ENCODE peak calls at places on chromosome 15, in four cellular contexts. One of them, this sample, is unnamed. For H3K79me2, the result is how much of the 10 kb centered on the place peaks cover.

GRCh38 chr15:62888628-62889027 is 153.9 kb upstream of the TPM1 start:
- DNase-seq in SK-N-SH: no peak
- DNase-seq in K562: no peak
- DNase-seq in GM12878: no peak
- DNase-seq in this sample: no peak

GRCh38 chr15:87645723-87646122 is 610.8 kb downstream of the NTRK3 start:
- DNase-seq in SK-N-SH: no peak
- DNase-seq in K562: peak
- DNase-seq in GM12878: no peak
- DNase-seq in this sample: no peak

GRCh38 chr15:34336333-34336732 is 1.2 kb downstream of the SLC12A6 start:
- DNase-seq in SK-N-SH: no peak
- DNase-seq in K562: no peak
- DNase-seq in GM12878: no peak
- DNase-seq in this sample: no peak

GRCh38 chr15:73787621-73788020 is 34.5 kb upstream of the INSYN1 start:
- DNase-seq in SK-N-SH: no peak
- DNase-seq in K562: no peak
- DNase-seq in GM12878: no peak
- DNase-seq in this sample: no peak

GRCh38 chr15:64187396-64188191 is 24.8 kb upstream of the PPIB start:
- DNase-seq in SK-N-SH: no peak
- DNase-seq in K562: no peak
- DNase-seq in GM12878: no peak
- DNase-seq in this sample: no peak

GRCh38 chr15:71329509-71330260 is 214.4 kb downstream of the THSD4 start:
- DNase-seq in SK-N-SH: no peak
- DNase-seq in K562: no peak
- DNase-seq in GM12878: no peak
- DNase-seq in this sample: no peak

GRCh38 chr15:69921626-69922624 is 175.8 kb downstream of the TLE3 start:
- DNase-seq in SK-N-SH: no peak
- DNase-seq in K562: no peak
- DNase-seq in GM12878: peak
- DNase-seq in this sample: no peak

GRCh38 chr15:78993931-78994530 is 49.2 kb upstream of the CTSH start:
- DNase-seq in SK-N-SH: no peak
- DNase-seq in K562: no peak
- DNase-seq in GM12878: no peak
- DNase-seq in this sample: peak

GRCh38 chr15:70093481-70094309 is 4.0 kb downstream of the TLE3 start:
- DNase-seq in SK-N-SH: no peak
- DNase-seq in K562: no peak
- DNase-seq in GM12878: no peak
- DNase-seq in this sample: no peak

GRCh38 chr15:32893412-32893811 is 175.6 kb downstream of the GREM1 start:
- DNase-seq in SK-N-SH: no peak
- DNase-seq in K562: no peak
- DNase-seq in GM12878: no peak
- DNase-seq in this sample: no peak

GRCh38 chr15:62940755-62941361 is 101.7 kb upstream of the TPM1 start:
- DNase-seq in SK-N-SH: peak
- DNase-seq in K562: no peak
- DNase-seq in GM12878: no peak
- DNase-seq in this sample: no peak

GRCh38 chr15:81828135-81828534 is 217.7 kb downstream of the MEX3B start:
- DNase-seq in SK-N-SH: no peak
- DNase-seq in K562: no peak
- DNase-seq in GM12878: no peak
- DNase-seq in this sample: no peak

GRCh38 chr15:58898150-58898680 is 35.3 kb downstream of the SLTM start:
- DNase-seq in SK-N-SH: no peak
- DNase-seq in K562: no peak
- DNase-seq in GM12878: no peak
- DNase-seq in this sample: no peak

GRCh38 chr15:58433597-58434333 is 2.0 kb downstream of the LIPC start:
- DNase-seq in SK-N-SH: no peak
- DNase-seq in K562: no peak
- DNase-seq in GM12878: no peak
- DNase-seq in this sample: no peak

GRCh38 chr15:52651868-52652267 is 27.3 kb downstream of the ATOSA start:
- DNase-seq in SK-N-SH: peak
- DNase-seq in K562: peak
- DNase-seq in GM12878: no peak
- DNase-seq in this sample: peak

GRCh38 chr15:89575656-89576416 is 567 bp downstream of the TICRR start:
- DNase-seq in SK-N-SH: no peak
- DNase-seq in K562: no peak
- DNase-seq in GM12878: no peak
- DNase-seq in this sample: no peak

GRCh38 chr15:95298729-95299128 is 1031.8 kb upstream of the NR2F2 start:
- DNase-seq in SK-N-SH: no peak
- DNase-seq in K562: no peak
- DNase-seq in GM12878: no peak
- DNase-seq in this sample: no peak

GRCh38 chr15:63514533-63514943 is 10.1 kb downstream of the USP3 start:
- DNase-seq in SK-N-SH: no peak
- DNase-seq in K562: no peak
- DNase-seq in GM12878: no peak
- DNase-seq in this sample: peak

GRCh38 chr15:92801774-92802464 is 98.2 kb upstream of the CHD2 start:
- DNase-seq in SK-N-SH: no peak
- DNase-seq in K562: peak
- DNase-seq in GM12878: no peak
- DNase-seq in this sample: peak

GRCh38 chr15:72532991-72533601 is 59.0 kb downstream of the ARIH1 start:
- DNase-seq in SK-N-SH: no peak
- DNase-seq in K562: no peak
- DNase-seq in GM12878: no peak
- DNase-seq in this sample: peak

GRCh38 chr15:91409430-91409829 is 309.4 kb downstream of the SV2B start:
- DNase-seq in SK-N-SH: no peak
- DNase-seq in K562: no peak
- DNase-seq in GM12878: no peak
- DNase-seq in this sample: no peak

GRCh38 chr15:94239474-94239873 is 8.1 kb downstream of the MCTP2 start:
- DNase-seq in SK-N-SH: no peak
- DNase-seq in K562: no peak
- DNase-seq in GM12878: no peak
- DNase-seq in this sample: no peak

GRCh38 chr15:64009798-64010241 is 36.5 kb downstream of the DAPK2 start:
- DNase-seq in SK-N-SH: no peak
- DNase-seq in K562: no peak
- DNase-seq in GM12878: peak
- DNase-seq in this sample: no peak

GRCh38 chr15:90400759-90401314 is 12.8 kb downstream of the IQGAP1 start:
- DNase-seq in SK-N-SH: peak
- DNase-seq in K562: peak
- DNase-seq in GM12878: peak
- DNase-seq in this sample: peak

GRCh38 chr15:52438047-52438446 is 90.6 kb downstream of the MYO5A start:
- DNase-seq in SK-N-SH: no peak
- DNase-seq in K562: no peak
- DNase-seq in GM12878: peak
- DNase-seq in this sample: peak

GRCh38 chr15:49923671-49924070 is 195.4 kb downstream of the ATP8B4 start:
- DNase-seq in SK-N-SH: no peak
- DNase-seq in K562: no peak
- DNase-seq in GM12878: no peak
- DNase-seq in this sample: no peak

DNA sequence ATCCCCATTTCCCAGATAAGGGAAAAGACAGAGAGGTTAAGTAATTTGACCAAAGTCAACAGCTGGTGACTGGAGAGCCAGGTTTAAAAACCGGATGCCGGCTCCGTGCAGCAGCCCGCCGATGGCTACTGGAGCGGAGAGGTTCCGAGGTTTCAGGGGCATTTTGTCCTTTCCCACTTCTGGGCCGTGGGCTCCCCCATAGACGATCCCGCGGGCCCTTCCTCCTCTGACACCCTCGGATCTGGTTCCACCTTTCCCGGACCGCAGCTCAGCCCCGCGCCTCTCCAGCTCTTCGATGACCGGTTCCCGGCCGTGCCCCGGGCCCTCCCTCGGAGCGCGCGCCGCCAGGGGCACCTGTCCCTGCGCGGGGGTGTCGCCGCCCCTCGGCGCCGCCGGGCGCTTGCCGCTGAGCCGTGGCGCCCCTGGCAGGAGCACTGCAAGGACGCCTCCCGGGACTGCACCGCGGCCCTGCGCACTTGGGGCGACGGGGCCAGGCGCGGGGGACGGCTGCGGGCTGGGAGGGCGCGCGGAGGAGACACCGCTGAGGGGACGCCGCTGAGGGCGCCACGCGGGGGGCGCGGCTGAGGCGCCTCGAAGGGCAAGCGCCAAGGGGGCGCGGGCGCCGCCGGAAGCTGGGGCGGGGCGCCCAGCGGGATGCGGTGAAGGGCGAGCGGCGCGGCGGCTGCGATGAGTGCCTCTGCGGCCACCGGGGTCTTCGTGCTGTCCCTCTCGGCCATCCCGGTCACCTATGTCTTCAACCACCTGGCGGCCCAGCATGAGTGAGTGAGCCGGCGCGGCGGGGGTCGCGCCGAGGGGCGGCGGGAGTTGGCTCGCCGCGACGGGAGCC is at the start of gene TM6SF1:
- DNase-seq in SK-N-SH: peak
- DNase-seq in K562: peak
- DNase-seq in GM12878: no peak
- DNase-seq in this sample: no peak
- TF ChIP-seq USF2 in SK-N-SH: no peak
- TF ChIP-seq USF2 in K562: no peak
- TF ChIP-seq USF2 in GM12878: no peak
- TF ChIP-seq USF2 in this sample: no peak

GRCh38 chr15:56460947-56461346 is 4.0 kb downstream of the MNS1 start:
- DNase-seq in SK-N-SH: no peak
- DNase-seq in K562: no peak
- DNase-seq in GM12878: no peak
- DNase-seq in this sample: no peak

GRCh38 chr15:56459096-56459495 is 5.8 kb downstream of the MNS1 start:
- DNase-seq in SK-N-SH: no peak
- DNase-seq in K562: no peak
- DNase-seq in GM12878: no peak
- DNase-seq in this sample: no peak

GRCh38 chr15:56456229-56456628 is 8.7 kb downstream of the MNS1 start:
- DNase-seq in SK-N-SH: no peak
- DNase-seq in K562: no peak
- DNase-seq in GM12878: no peak
- DNase-seq in this sample: no peak

GRCh38 chr15:56464893-56465520 is at the start of gene MNS1:
- DNase-seq in SK-N-SH: peak
- DNase-seq in K562: peak
- DNase-seq in GM12878: peak
- DNase-seq in this sample: peak

GRCh38 chr15:56460046-56460445 is 4.9 kb downstream of the MNS1 start:
- DNase-seq in SK-N-SH: no peak
- DNase-seq in K562: no peak
- DNase-seq in GM12878: no peak
- DNase-seq in this sample: no peak
- TF ChIP-seq MXI1 in SK-N-SH: no peak
- TF ChIP-seq MXI1 in K562: no peak
- TF ChIP-seq MXI1 in GM12878: no peak
- TF ChIP-seq MXI1 in this sample: no peak

GRCh38 chr15:25407950-25408349 is 30.9 kb downstream of the UBE3A start:
- DNase-seq in SK-N-SH: no peak
- DNase-seq in K562: no peak
- DNase-seq in GM12878: no peak
- DNase-seq in this sample: no peak
- H3K79me2 ChIP-seq in SK-N-SH: half or more
- H3K79me2 ChIP-seq in K562: half or more
- H3K79me2 ChIP-seq in GM12878: under half
- H3K79me2 ChIP-seq in this sample: half or more

GRCh38 chr15:77864211-77865105 is 213.1 kb downstream of the TBC1D2B start:
- DNase-seq in SK-N-SH: no peak
- DNase-seq in K562: no peak
- DNase-seq in GM12878: no peak
- DNase-seq in this sample: no peak
- TF ChIP-seq USF2 in SK-N-SH: no peak
- TF ChIP-seq USF2 in K562: no peak
- TF ChIP-seq USF2 in GM12878: no peak
- TF ChIP-seq USF2 in this sample: no peak